ENCODE peak calls at places on chromosomes 13 and 19, in seven cellular contexts. One of them, this sample, is unnamed.

GRCh38 chr19:16445238-16446107 is 26.3 kb downstream of the EPS15L1 start:
- DNase-seq in stimulated activated CD4-positive, alpha-beta T cell treated with anti-CD3 and anti-CD28 coated beads, Interleukin-1b, Interleukin-23, amount 100 ng/mL, for 24 hours: no peak
- DNase-seq in mesothelial cell of epicardium: no peak
- DNase-seq in OCI-LY7: peak
- DNase-seq in NCI-H774: no peak
- DNase-seq in tibial artery: no peak
- DNase-seq in fibroblast of mammary gland: peak
- DNase-seq in this sample: peak

GRCh38 chr13:50376895-50377575 is 361.8 kb downstream of the KCNRG start:
- DNase-seq in stimulated activated CD4-positive, alpha-beta T cell treated with anti-CD3 and anti-CD28 coated beads, Interleukin-1b, Interleukin-23, amount 100 ng/mL, for 24 hours: no peak
- DNase-seq in mesothelial cell of epicardium: no peak
- DNase-seq in OCI-LY7: no peak
- DNase-seq in NCI-H774: no peak
- DNase-seq in tibial artery: no peak
- DNase-seq in fibroblast of mammary gland: no peak
- DNase-seq in this sample: no peak

GRCh38 chr19:41864374-41864773 is 4.3 kb downstream of the RPS19 start:
- DNase-seq in stimulated activated CD4-positive, alpha-beta T cell treated with anti-CD3 and anti-CD28 coated beads, Interleukin-1b, Interleukin-23, amount 100 ng/mL, for 24 hours: no peak
- DNase-seq in mesothelial cell of epicardium: no peak
- DNase-seq in OCI-LY7: no peak
- DNase-seq in NCI-H774: no peak
- DNase-seq in tibial artery: no peak
- DNase-seq in fibroblast of mammary gland: no peak
- DNase-seq in this sample: no peak

GRCh38 chr19:31408460-31409124 is 59.4 kb upstream of the TSHZ3 start:
- DNase-seq in stimulated activated CD4-positive, alpha-beta T cell treated with anti-CD3 and anti-CD28 coated beads, Interleukin-1b, Interleukin-23, amount 100 ng/mL, for 24 hours: no peak
- DNase-seq in mesothelial cell of epicardium: no peak
- DNase-seq in OCI-LY7: no peak
- DNase-seq in NCI-H774: no peak
- DNase-seq in tibial artery: no peak
- DNase-seq in fibroblast of mammary gland: peak
- DNase-seq in this sample: peak

GRCh38 chr19:8397746-8398721 is 7.9 kb downstream of the RAB11B start:
- DNase-seq in stimulated activated CD4-positive, alpha-beta T cell treated with anti-CD3 and anti-CD28 coated beads, Interleukin-1b, Interleukin-23, amount 100 ng/mL, for 24 hours: no peak
- DNase-seq in mesothelial cell of epicardium: no peak
- DNase-seq in OCI-LY7: no peak
- DNase-seq in NCI-H774: no peak
- DNase-seq in tibial artery: no peak
- DNase-seq in fibroblast of mammary gland: no peak
- DNase-seq in this sample: no peak

GRCh38 chr13:47794963-47795362 is 206.1 kb downstream of the SUCLA2 start:
- DNase-seq in stimulated activated CD4-positive, alpha-beta T cell treated with anti-CD3 and anti-CD28 coated beads, Interleukin-1b, Interleukin-23, amount 100 ng/mL, for 24 hours: no peak
- DNase-seq in mesothelial cell of epicardium: no peak
- DNase-seq in OCI-LY7: peak
- DNase-seq in NCI-H774: no peak
- DNase-seq in tibial artery: no peak
- DNase-seq in fibroblast of mammary gland: peak
- DNase-seq in this sample: peak

GRCh38 chr13:23753523-23753922 is 135.7 kb downstream of the MIPEP start:
- DNase-seq in stimulated activated CD4-positive, alpha-beta T cell treated with anti-CD3 and anti-CD28 coated beads, Interleukin-1b, Interleukin-23, amount 100 ng/mL, for 24 hours: no peak
- DNase-seq in mesothelial cell of epicardium: no peak
- DNase-seq in OCI-LY7: no peak
- DNase-seq in NCI-H774: no peak
- DNase-seq in tibial artery: no peak
- DNase-seq in fibroblast of mammary gland: peak
- DNase-seq in this sample: no peak

GRCh38 chr19:459724-460511 is 915 bp downstream of the SHC2 start:
- DNase-seq in stimulated activated CD4-positive, alpha-beta T cell treated with anti-CD3 and anti-CD28 coated beads, Interleukin-1b, Interleukin-23, amount 100 ng/mL, for 24 hours: peak
- DNase-seq in mesothelial cell of epicardium: peak
- DNase-seq in OCI-LY7: no peak
- DNase-seq in NCI-H774: peak
- DNase-seq in tibial artery: no peak
- DNase-seq in fibroblast of mammary gland: no peak
- DNase-seq in this sample: peak

GRCh38 chr19:4044927-4045557 is 21.7 kb downstream of the ZBTB7A start:
- DNase-seq in stimulated activated CD4-positive, alpha-beta T cell treated with anti-CD3 and anti-CD28 coated beads, Interleukin-1b, Interleukin-23, amount 100 ng/mL, for 24 hours: no peak
- DNase-seq in mesothelial cell of epicardium: no peak
- DNase-seq in OCI-LY7: no peak
- DNase-seq in NCI-H774: no peak
- DNase-seq in tibial artery: no peak
- DNase-seq in fibroblast of mammary gland: no peak
- DNase-seq in this sample: no peak

GRCh38 chr19:50628146-50628545 is 11.5 kb downstream of the SYT3 start:
- DNase-seq in stimulated activated CD4-positive, alpha-beta T cell treated with anti-CD3 and anti-CD28 coated beads, Interleukin-1b, Interleukin-23, amount 100 ng/mL, for 24 hours: no peak
- DNase-seq in mesothelial cell of epicardium: no peak
- DNase-seq in OCI-LY7: no peak
- DNase-seq in NCI-H774: no peak
- DNase-seq in tibial artery: no peak
- DNase-seq in fibroblast of mammary gland: no peak
- DNase-seq in this sample: no peak

GRCh38 chr13:73610799-73611592 is 523.2 kb downstream of the KLF12 start:
- DNase-seq in stimulated activated CD4-positive, alpha-beta T cell treated with anti-CD3 and anti-CD28 coated beads, Interleukin-1b, Interleukin-23, amount 100 ng/mL, for 24 hours: no peak
- DNase-seq in mesothelial cell of epicardium: no peak
- DNase-seq in OCI-LY7: no peak
- DNase-seq in NCI-H774: no peak
- DNase-seq in tibial artery: no peak
- DNase-seq in fibroblast of mammary gland: no peak
- DNase-seq in this sample: no peak

GRCh38 chr13:113745059-113745458 is 14.0 kb upstream of the TMEM255B start:
- DNase-seq in stimulated activated CD4-positive, alpha-beta T cell treated with anti-CD3 and anti-CD28 coated beads, Interleukin-1b, Interleukin-23, amount 100 ng/mL, for 24 hours: no peak
- DNase-seq in mesothelial cell of epicardium: no peak
- DNase-seq in OCI-LY7: no peak
- DNase-seq in NCI-H774: no peak
- DNase-seq in tibial artery: no peak
- DNase-seq in fibroblast of mammary gland: no peak
- DNase-seq in this sample: no peak

GRCh38 chr13:29859971-29860370 is 9.6 kb upstream of the UBL3 start:
- DNase-seq in stimulated activated CD4-positive, alpha-beta T cell treated with anti-CD3 and anti-CD28 coated beads, Interleukin-1b, Interleukin-23, amount 100 ng/mL, for 24 hours: no peak
- DNase-seq in mesothelial cell of epicardium: no peak
- DNase-seq in OCI-LY7: no peak
- DNase-seq in NCI-H774: no peak
- DNase-seq in tibial artery: no peak
- DNase-seq in fibroblast of mammary gland: peak
- DNase-seq in this sample: peak

GRCh38 chr19:11578342-11579142 is 1.1 kb upstream of the ACP5 start:
- DNase-seq in stimulated activated CD4-positive, alpha-beta T cell treated with anti-CD3 and anti-CD28 coated beads, Interleukin-1b, Interleukin-23, amount 100 ng/mL, for 24 hours: no peak
- DNase-seq in mesothelial cell of epicardium: no peak
- DNase-seq in OCI-LY7: peak
- DNase-seq in NCI-H774: no peak
- DNase-seq in tibial artery: peak
- DNase-seq in fibroblast of mammary gland: no peak
- DNase-seq in this sample: no peak

GRCh38 chr13:48994731-48995130 is 19.0 kb downstream of the FNDC3A start:
- DNase-seq in stimulated activated CD4-positive, alpha-beta T cell treated with anti-CD3 and anti-CD28 coated beads, Interleukin-1b, Interleukin-23, amount 100 ng/mL, for 24 hours: no peak
- DNase-seq in mesothelial cell of epicardium: no peak
- DNase-seq in OCI-LY7: no peak
- DNase-seq in NCI-H774: no peak
- DNase-seq in tibial artery: no peak
- DNase-seq in fibroblast of mammary gland: peak
- DNase-seq in this sample: peak

GRCh38 chr13:109787135-109787954 is 962 bp upstream of the IRS2 start:
- DNase-seq in stimulated activated CD4-positive, alpha-beta T cell treated with anti-CD3 and anti-CD28 coated beads, Interleukin-1b, Interleukin-23, amount 100 ng/mL, for 24 hours: no peak
- DNase-seq in mesothelial cell of epicardium: peak
- DNase-seq in OCI-LY7: peak
- DNase-seq in NCI-H774: peak
- DNase-seq in tibial artery: no peak
- DNase-seq in fibroblast of mammary gland: peak
- DNase-seq in this sample: peak

GRCh38 chr13:102830646-102831045 is 15.2 kb upstream of the ERCC5 start:
- DNase-seq in stimulated activated CD4-positive, alpha-beta T cell treated with anti-CD3 and anti-CD28 coated beads, Interleukin-1b, Interleukin-23, amount 100 ng/mL, for 24 hours: no peak
- DNase-seq in mesothelial cell of epicardium: no peak
- DNase-seq in OCI-LY7: no peak
- DNase-seq in NCI-H774: no peak
- DNase-seq in tibial artery: no peak
- DNase-seq in fibroblast of mammary gland: no peak
- DNase-seq in this sample: peak

GRCh38 chr19:9431475-9431874 is 3.9 kb downstream of the ZNF266 start:
- DNase-seq in stimulated activated CD4-positive, alpha-beta T cell treated with anti-CD3 and anti-CD28 coated beads, Interleukin-1b, Interleukin-23, amount 100 ng/mL, for 24 hours: no peak
- DNase-seq in mesothelial cell of epicardium: no peak
- DNase-seq in OCI-LY7: peak
- DNase-seq in NCI-H774: no peak
- DNase-seq in tibial artery: no peak
- DNase-seq in fibroblast of mammary gland: peak
- DNase-seq in this sample: no peak

GRCh38 chr13:110653271-110653670 is 37.9 kb downstream of the NAXD start:
- DNase-seq in stimulated activated CD4-positive, alpha-beta T cell treated with anti-CD3 and anti-CD28 coated beads, Interleukin-1b, Interleukin-23, amount 100 ng/mL, for 24 hours: no peak
- DNase-seq in mesothelial cell of epicardium: peak
- DNase-seq in OCI-LY7: no peak
- DNase-seq in NCI-H774: no peak
- DNase-seq in tibial artery: no peak
- DNase-seq in fibroblast of mammary gland: no peak
- DNase-seq in this sample: no peak

GRCh38 chr19:10353793-10354391 is 14.5 kb upstream of the ICAM3 start:
- DNase-seq in stimulated activated CD4-positive, alpha-beta T cell treated with anti-CD3 and anti-CD28 coated beads, Interleukin-1b, Interleukin-23, amount 100 ng/mL, for 24 hours: peak
- DNase-seq in mesothelial cell of epicardium: peak
- DNase-seq in OCI-LY7: peak
- DNase-seq in NCI-H774: no peak
- DNase-seq in tibial artery: no peak
- DNase-seq in fibroblast of mammary gland: peak
- DNase-seq in this sample: no peak

GRCh38 chr13:34502011-34502410 is 440.1 kb upstream of the NBEA start:
- DNase-seq in stimulated activated CD4-positive, alpha-beta T cell treated with anti-CD3 and anti-CD28 coated beads, Interleukin-1b, Interleukin-23, amount 100 ng/mL, for 24 hours: no peak
- DNase-seq in mesothelial cell of epicardium: no peak
- DNase-seq in OCI-LY7: no peak
- DNase-seq in NCI-H774: no peak
- DNase-seq in tibial artery: no peak
- DNase-seq in fibroblast of mammary gland: no peak
- DNase-seq in this sample: no peak

GRCh38 chr13:51057001-51057400 is 54.1 kb downstream of the C13orf42 start:
- DNase-seq in stimulated activated CD4-positive, alpha-beta T cell treated with anti-CD3 and anti-CD28 coated beads, Interleukin-1b, Interleukin-23, amount 100 ng/mL, for 24 hours: no peak
- DNase-seq in mesothelial cell of epicardium: no peak
- DNase-seq in OCI-LY7: no peak
- DNase-seq in NCI-H774: no peak
- DNase-seq in tibial artery: no peak
- DNase-seq in fibroblast of mammary gland: no peak
- DNase-seq in this sample: no peak

GRCh38 chr13:44425041-44425814 is 51.6 kb downstream of the SERP2 start:
- DNase-seq in stimulated activated CD4-positive, alpha-beta T cell treated with anti-CD3 and anti-CD28 coated beads, Interleukin-1b, Interleukin-23, amount 100 ng/mL, for 24 hours: no peak
- DNase-seq in mesothelial cell of epicardium: peak
- DNase-seq in OCI-LY7: no peak
- DNase-seq in NCI-H774: no peak
- DNase-seq in tibial artery: no peak
- DNase-seq in fibroblast of mammary gland: no peak
- DNase-seq in this sample: no peak

GRCh38 chr13:100280681-100281080 is 191.8 kb downstream of the PCCA start:
- DNase-seq in stimulated activated CD4-positive, alpha-beta T cell treated with anti-CD3 and anti-CD28 coated beads, Interleukin-1b, Interleukin-23, amount 100 ng/mL, for 24 hours: no peak
- DNase-seq in mesothelial cell of epicardium: no peak
- DNase-seq in OCI-LY7: no peak
- DNase-seq in NCI-H774: no peak
- DNase-seq in tibial artery: no peak
- DNase-seq in fibroblast of mammary gland: peak
- DNase-seq in this sample: peak

GRCh38 chr19:19149402-19149801 is 11.1 kb upstream of the TMEM161A start:
- DNase-seq in stimulated activated CD4-positive, alpha-beta T cell treated with anti-CD3 and anti-CD28 coated beads, Interleukin-1b, Interleukin-23, amount 100 ng/mL, for 24 hours: no peak
- DNase-seq in mesothelial cell of epicardium: no peak
- DNase-seq in OCI-LY7: no peak
- DNase-seq in NCI-H774: no peak
- DNase-seq in tibial artery: no peak
- DNase-seq in fibroblast of mammary gland: no peak
- DNase-seq in this sample: no peak

GRCh38 chr13:45219938-45220375 is 19.1 kb upstream of the KCTD4 start:
- DNase-seq in stimulated activated CD4-positive, alpha-beta T cell treated with anti-CD3 and anti-CD28 coated beads, Interleukin-1b, Interleukin-23, amount 100 ng/mL, for 24 hours: no peak
- DNase-seq in mesothelial cell of epicardium: no peak
- DNase-seq in OCI-LY7: no peak
- DNase-seq in NCI-H774: no peak
- DNase-seq in tibial artery: no peak
- DNase-seq in fibroblast of mammary gland: peak
- DNase-seq in this sample: peak

GRCh38 chr19:41341669-41342490 is 11.8 kb downstream of the TGFB1 start:
- DNase-seq in stimulated activated CD4-positive, alpha-beta T cell treated with anti-CD3 and anti-CD28 coated beads, Interleukin-1b, Interleukin-23, amount 100 ng/mL, for 24 hours: no peak
- DNase-seq in mesothelial cell of epicardium: no peak
- DNase-seq in OCI-LY7: no peak
- DNase-seq in NCI-H774: no peak
- DNase-seq in tibial artery: no peak
- DNase-seq in fibroblast of mammary gland: no peak
- DNase-seq in this sample: no peak

GRCh38 chr19:39082745-39083598 is 1.2 kb upstream of the ACP7 start:
- DNase-seq in stimulated activated CD4-positive, alpha-beta T cell treated with anti-CD3 and anti-CD28 coated beads, Interleukin-1b, Interleukin-23, amount 100 ng/mL, for 24 hours: no peak
- DNase-seq in mesothelial cell of epicardium: no peak
- DNase-seq in OCI-LY7: no peak
- DNase-seq in NCI-H774: no peak
- DNase-seq in tibial artery: no peak
- DNase-seq in fibroblast of mammary gland: no peak
- DNase-seq in this sample: no peak

GRCh38 chr13:35332134-35332533 is 144.4 kb downstream of the MAB21L1 start:
- DNase-seq in stimulated activated CD4-positive, alpha-beta T cell treated with anti-CD3 and anti-CD28 coated beads, Interleukin-1b, Interleukin-23, amount 100 ng/mL, for 24 hours: no peak
- DNase-seq in mesothelial cell of epicardium: no peak
- DNase-seq in OCI-LY7: no peak
- DNase-seq in NCI-H774: no peak
- DNase-seq in tibial artery: no peak
- DNase-seq in fibroblast of mammary gland: no peak
- DNase-seq in this sample: no peak

GRCh38 chr19:37983916-37984315 is 76.9 kb downstream of the SIPA1L3 start:
- DNase-seq in stimulated activated CD4-positive, alpha-beta T cell treated with anti-CD3 and anti-CD28 coated beads, Interleukin-1b, Interleukin-23, amount 100 ng/mL, for 24 hours: no peak
- DNase-seq in mesothelial cell of epicardium: no peak
- DNase-seq in OCI-LY7: no peak
- DNase-seq in NCI-H774: no peak
- DNase-seq in tibial artery: no peak
- DNase-seq in fibroblast of mammary gland: no peak
- DNase-seq in this sample: no peak

GRCh38 chr19:41083516-41083915 is 4.7 kb upstream of the CYP2A13 start:
- DNase-seq in stimulated activated CD4-positive, alpha-beta T cell treated with anti-CD3 and anti-CD28 coated beads, Interleukin-1b, Interleukin-23, amount 100 ng/mL, for 24 hours: no peak
- DNase-seq in mesothelial cell of epicardium: no peak
- DNase-seq in OCI-LY7: no peak
- DNase-seq in NCI-H774: no peak
- DNase-seq in tibial artery: no peak
- DNase-seq in fibroblast of mammary gland: no peak
- DNase-seq in this sample: no peak

GRCh38 chr13:67438465-67438864 is 208.3 kb upstream of the PCDH9 start:
- DNase-seq in stimulated activated CD4-positive, alpha-beta T cell treated with anti-CD3 and anti-CD28 coated beads, Interleukin-1b, Interleukin-23, amount 100 ng/mL, for 24 hours: no peak
- DNase-seq in mesothelial cell of epicardium: no peak
- DNase-seq in OCI-LY7: no peak
- DNase-seq in NCI-H774: no peak
- DNase-seq in tibial artery: no peak
- DNase-seq in fibroblast of mammary gland: no peak
- DNase-seq in this sample: no peak

This sample was measured in AG10803.